ENCODE peak calls at places on chromosomes 1 and 21, in eight cellular contexts. G is HT1080, U is astrocyte, Z is cardiac muscle cell, E is glomerular endothelial cell, J is fibroblast of villous mesenchyme, W is NCI-H748 treated with DMSO at 0.1 percent for 48 hours, L is MCF 10A. D is an unnamed sample.

GRCh38 chr1:172499636-172500141 is 33.3 kb upstream of the SUCO start:
- DNase-seq in G (peak; percentile 65), U (peak; percentile 20), E (no peak), Z (no peak), L (peak; percentile 51), J (no peak), W (no peak), D (no peak)

GRCh38 chr21:44424608-44425306 is 30.6 kb upstream of the LRRC3 start:
- DNase-seq in Z (no peak), L (no peak), W (no peak), J (no peak), U (no peak), G (no peak), E (no peak), D (peak; percentile 28)

GRCh38 chr1:206004821-206005220 is 1.6 kb upstream of the RAB7B start:
- DNase-seq in W (no peak), L (no peak), G (no peak), E (no peak), J (no peak), U (no peak), Z (no peak), D (no peak)

GRCh38 chr1:73910466-73910865 is 287.5 kb downstream of the LRRIQ3 start:
- DNase-seq in W (no peak), L (no peak), G (peak; percentile 74), J (no peak), E (no peak), Z (no peak), U (peak; percentile 40), D (no peak)

GRCh38 chr1:40317394-40318074 is 448 bp upstream of the COL9A2 start:
- DNase-seq in E (no peak), J (no peak), G (no peak), Z (no peak), U (no peak), W (no peak), L (no peak), D (no peak)

GRCh38 chr1:116628448-116628847 is 39.1 kb downstream of the IGSF3 start:
- DNase-seq in Z (no peak), E (no peak), J (no peak), L (no peak), U (no peak), G (no peak), W (no peak), D (no peak)

GRCh38 chr1:32998997-32999396 is 34.4 kb upstream of the RNF19B start:
- DNase-seq in G (no peak), L (no peak), J (no peak), U (no peak), E (no peak), Z (peak; percentile 59), W (no peak), D (no peak)

GRCh38 chr1:234750922-234751595 is 141.1 kb upstream of the IRF2BP2 start:
- DNase-seq in W (peak; percentile 67), J (no peak), L (no peak), U (no peak), E (no peak), G (no peak), Z (no peak), D (no peak)

GRCh38 chr1:54153548-54154439 is 994 bp upstream of the CDCP2 start:
- DNase-seq in E (no peak), W (no peak), Z (peak; percentile 88), L (peak; percentile 88), U (peak; percentile 50), J (peak; percentile 80), G (peak; percentile 42), D (no peak)